ENCODE peak calls at places on chromosomes 6 and 20, in nine cellular contexts. J is MM.1S, L is mammary epithelial cell, O is heart left ventricle, P is ovary, W is OCI-LY7, S is SK-N-SH, U is gastrocnemius medialis, A is mucosa of descending colon. T is an unnamed sample.

GRCh38 chr20:37943501-37944455 is 40.9 kb downstream of the VSTM2L start:
- DNase-seq in O (no peak), A (no peak), P (no peak), J (no peak), W (no peak), U (no peak), L (no peak), S (peak; percentile 66), T (no peak)

GRCh38 chr6:35787266-35788218 is 6.7 kb downstream of the CLPSL1 start:
- DNase-seq in A (no peak), J (no peak), U (no peak), P (no peak), W (no peak), S (no peak), O (no peak), L (no peak), T (no peak)

GRCh38 chr6:5403076-5403475 is 141.8 kb downstream of the FARS2 start:
- DNase-seq in O (no peak), W (no peak), J (no peak), P (no peak), U (no peak), L (peak; percentile 20), S (no peak), A (no peak), T (no peak)

GRCh38 chr6:46773201-46773855 is 19.9 kb upstream of the MEP1A start:
- DNase-seq in O (no peak), P (no peak), U (no peak), W (no peak), J (no peak), L (no peak), A (no peak), S (no peak), T (no peak)

GRCh38 chr6:18823782-18824386 is 436.7 kb downstream of the RNF144B start:
- DNase-seq in P (no peak), L (peak; percentile 28), A (peak; percentile 22), O (no peak), U (no peak), W (peak; percentile 77), J (peak; percentile 23), S (peak; percentile 3), T (peak; percentile 63)

GRCh38 chr6:157884756-157885155 is 61.7 kb downstream of the SNX9 start:
- DNase-seq in S (no peak), L (no peak), U (no peak), A (no peak), O (no peak), W (no peak), J (no peak), P (no peak), T (no peak)

GRCh38 chr6:14633453-14633852 is 515.9 kb downstream of the CD83 start:
- DNase-seq in J (no peak), O (no peak), U (no peak), A (no peak), P (no peak), S (no peak), L (no peak), W (no peak), T (no peak)

GRCh38 chr6:34465551-34466241 is at the start of gene PACSIN1:
- DNase-seq in W (peak; percentile 80), J (peak; percentile 63), P (no peak), S (peak; percentile 77), A (no peak), O (no peak), U (no peak), L (no peak), T (peak; percentile 63)

GRCh38 chr6:25229671-25230321 is 49.4 kb upstream of the CARMIL1 start:
- DNase-seq in A (no peak), U (no peak), S (no peak), L (peak; percentile 34), W (no peak), J (no peak), P (no peak), O (no peak), T (no peak)

GRCh38 chr6:112173401-112173800 is 81.0 kb downstream of the LAMA4 start:
- DNase-seq in O (no peak), A (no peak), P (no peak), W (no peak), J (no peak), S (no peak), U (no peak), L (no peak), T (no peak)

GRCh38 chr20:1324598-1325172 is 4.3 kb downstream of the SDCBP2 start:
- DNase-seq in W (no peak), L (no peak), P (no peak), J (no peak), S (no peak), U (no peak), O (no peak), A (no peak), T (no peak)

GRCh38 chr6:29924731-29925130 is 17.6 kb upstream of the HLA-A start:
- DNase-seq in A (no peak), J (no peak), L (peak; percentile 69), O (no peak), W (no peak), P (no peak), U (no peak), S (no peak), T (no peak)

GRCh38 chr6:109379706-109380105 is 2.6 kb downstream of the CD164 start:
- DNase-seq in L (no peak), U (no peak), S (no peak), O (no peak), J (no peak), P (no peak), A (no peak), W (no peak), T (no peak)

GRCh38 chr20:20452254-20452676 is 84.4 kb downstream of the INSM1 start:
- DNase-seq in O (peak; percentile 29), W (no peak), L (peak; percentile 64), U (peak; percentile 64), P (peak; percentile 51), A (peak; percentile 47), J (no peak), S (no peak), T (no peak)

DNA sequence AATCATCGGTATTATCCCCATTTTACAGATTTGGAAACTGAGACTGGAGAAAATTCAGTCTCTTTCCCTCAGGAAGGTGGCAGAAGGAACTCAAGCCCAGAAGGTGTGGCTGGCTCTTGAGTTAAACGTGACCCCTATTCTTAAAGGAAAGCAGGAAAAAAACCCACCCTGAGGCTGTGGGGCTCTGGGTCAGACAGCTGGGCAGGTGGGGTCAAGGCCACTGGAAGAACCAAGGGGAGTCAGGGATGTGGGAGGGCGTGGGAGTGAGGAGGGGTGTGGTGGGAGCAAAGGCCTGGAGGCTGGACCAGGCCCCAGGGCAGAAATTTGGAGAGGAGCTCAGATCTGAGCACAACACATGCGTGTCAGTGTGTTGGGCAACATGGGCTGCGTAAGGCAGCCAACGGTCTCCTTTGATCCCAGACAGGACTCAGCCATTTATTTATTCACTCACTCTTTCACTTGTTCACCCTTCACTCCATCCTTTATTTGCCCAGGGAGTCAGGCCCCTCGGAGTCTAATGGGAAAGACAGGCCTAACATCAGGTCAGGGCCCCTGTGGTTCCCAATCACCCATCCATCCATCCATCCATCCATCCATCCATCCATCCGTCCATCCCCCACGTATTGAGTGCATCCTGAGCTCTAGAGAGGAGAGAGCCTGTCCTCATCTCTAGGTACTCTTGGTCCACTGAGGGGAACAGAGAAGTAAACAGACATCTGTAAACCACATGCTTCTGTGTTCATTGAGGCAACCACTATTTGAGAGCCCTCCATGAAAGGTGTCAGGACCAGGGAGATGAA is 165.0 kb downstream of the VEGFA start:
- DNase-seq in O (no peak), A (no peak), S (no peak), L (no peak), J (no peak), W (no peak), P (peak; percentile 20), U (no peak), T (no peak)
- H3K4me1 ChIP-seq in O (no peaks in the 10 kb centered on the region), A (no peaks in the 10 kb centered on the region), S (no peaks in the 10 kb centered on the region), L (no peaks in the 10 kb centered on the region), J (peaks cover 6% of the 10 kb centered on the region), W (no peaks in the 10 kb centered on the region), P (peaks cover 1% of the 10 kb centered on the region), U (no peaks in the 10 kb centered on the region), T (peaks cover 33% of the 10 kb centered on the region)

DNA sequence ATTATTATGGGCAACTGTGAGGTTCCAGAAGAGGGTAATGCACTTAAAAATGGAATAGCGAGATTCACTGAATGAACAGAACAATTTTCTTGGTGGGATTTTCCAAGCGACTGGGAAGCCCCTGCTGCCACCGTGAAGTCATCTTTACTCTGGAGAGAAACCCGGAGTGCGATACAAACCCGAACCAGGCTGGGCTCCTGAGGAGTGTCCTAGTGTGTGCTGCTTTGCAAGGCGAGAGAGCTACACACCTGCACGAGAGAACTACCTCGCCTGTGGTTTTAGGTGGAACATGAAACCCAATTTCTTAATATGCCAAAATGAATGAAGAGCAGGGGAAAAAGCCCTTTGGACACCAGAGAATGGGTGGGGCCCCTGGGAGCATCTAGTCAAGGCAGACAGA is 33.5 kb upstream of the DACT2 start:
- DNase-seq in J (no peak), W (no peak), U (no peak), S (no peak), L (no peak), O (no peak), P (no peak), A (no peak), T (no peak)
- TF ChIP-seq CTCF in J (no peak), W (no peak), U (no peak), S (no peak), L (no peak), O (no peak), P (no peak), A (no peak), T (no peak)

DNA sequence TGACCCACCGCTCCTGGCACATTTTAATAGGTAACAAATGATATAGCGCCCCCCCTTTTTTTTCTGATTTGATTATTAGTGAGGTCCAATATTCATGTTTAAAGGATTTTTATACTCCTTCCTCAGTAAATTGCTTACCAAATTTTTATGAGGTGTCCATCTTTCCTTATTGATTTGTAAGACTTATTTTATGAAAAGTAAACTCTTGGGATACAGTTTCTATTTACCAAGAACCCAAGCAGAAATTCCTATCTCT is 25.1 kb downstream of the TRIM27 start:
- DNase-seq in S (no peak), L (no peak), P (no peak), U (no peak), O (no peak), A (no peak), J (no peak), W (no peak), T (no peak)
- H3K4me3 ChIP-seq in S (no peak overlapping the region), L (no peak overlapping the region), P (no peak overlapping the region), U (no peak overlapping the region), O (no peak overlapping the region), A (no peak overlapping the region), J (no peak overlapping the region), W (no peak overlapping the region), T (no peak overlapping the region)

GRCh38 chr6:37242042-37242428 is 15.5 kb upstream of the TBC1D22B start:
- DNase-seq in S (no peak), U (no peak), L (no peak), O (no peak), J (no peak), W (no peak), A (no peak), P (no peak), T (no peak)

GRCh38 chr6:37239950-37240713 is 17.4 kb upstream of the TBC1D22B start:
- DNase-seq in O (peak; percentile 94), L (peak; percentile 97), P (peak; percentile 94), A (peak; percentile 73), U (peak; percentile 83), W (peak; percentile 19), J (peak; percentile 49), S (peak; percentile 41), T (no peak)

GRCh38 chr6:37237789-37238188 is 19.8 kb upstream of the TBC1D22B start:
- DNase-seq in S (no peak), U (no peak), P (no peak), O (no peak), A (no peak), J (no peak), W (no peak), L (no peak), T (no peak)

GRCh38 chr6:37241131-37241530 is 16.4 kb upstream of the TBC1D22B start:
- DNase-seq in J (no peak), P (no peak), S (no peak), W (no peak), U (no peak), L (no peak), A (no peak), O (no peak), T (no peak)

GRCh38 chr6:37239511-37239910 is 18.1 kb upstream of the TBC1D22B start:
- DNase-seq in P (no peak), O (no peak), L (no peak), S (no peak), W (no peak), A (no peak), J (no peak), U (no peak), T (no peak)
- H3K4me1 ChIP-seq in P (peaks cover 12% of the 10 kb centered on the region), O (peaks cover 3% of the 10 kb centered on the region), L (peaks cover 42% of the 10 kb centered on the region), S (peaks cover 25% of the 10 kb centered on the region), W (no peaks in the 10 kb centered on the region), A (peaks cover 17% of the 10 kb centered on the region), J (peaks cover 5% of the 10 kb centered on the region), U (peaks cover 34% of the 10 kb centered on the region), T (peaks cover 34% of the 10 kb centered on the region)

T was measured in Caco-2.